ENCODE peak calls at places on chromosome 16, in six cellular contexts. One of them, this sample, is unnamed.

GRCh38 chr16:66874079-66874775 is 6.1 kb upstream of the PDP2 start:
- DNase-seq in breast epithelium: no peak
- DNase-seq in endothelial cell: no peak
- DNase-seq in astrocyte of the spinal cord: peak; percentile 67
- DNase-seq in C1 segment of cervical spinal cord: no peak
- DNase-seq in body of pancreas: no peak
- DNase-seq in this sample: no peak

GRCh38 chr16:78285437-78285917 is 186.0 kb downstream of the WWOX start:
- DNase-seq in body of pancreas: no peak
- DNase-seq in breast epithelium: no peak
- DNase-seq in endothelial cell: no peak
- DNase-seq in astrocyte of the spinal cord: no peak
- DNase-seq in C1 segment of cervical spinal cord: no peak
- DNase-seq in this sample: no peak

GRCh38 chr16:10676284-10676683 is 18.4 kb downstream of the TEKT5 start:
- DNase-seq in breast epithelium: no peak
- DNase-seq in astrocyte of the spinal cord: no peak
- DNase-seq in body of pancreas: no peak
- DNase-seq in C1 segment of cervical spinal cord: no peak
- DNase-seq in endothelial cell: no peak
- DNase-seq in this sample: no peak

GRCh38 chr16:69494993-69495392 is 70.6 kb downstream of the CYB5B start:
- DNase-seq in body of pancreas: no peak
- DNase-seq in astrocyte of the spinal cord: no peak
- DNase-seq in C1 segment of cervical spinal cord: no peak
- DNase-seq in breast epithelium: no peak
- DNase-seq in endothelial cell: peak; percentile 43
- DNase-seq in this sample: no peak

GRCh38 chr16:50526796-50527195 is 21.4 kb upstream of the NKD1 start:
- DNase-seq in body of pancreas: no peak
- DNase-seq in C1 segment of cervical spinal cord: no peak
- DNase-seq in endothelial cell: no peak
- DNase-seq in astrocyte of the spinal cord: no peak
- DNase-seq in breast epithelium: no peak
- DNase-seq in this sample: no peak

GRCh38 chr16:30395155-30395991 is at the start of gene ZNF48:
- DNase-seq in endothelial cell: peak; percentile 80
- DNase-seq in C1 segment of cervical spinal cord: peak; percentile 84
- DNase-seq in body of pancreas: peak; percentile 93
- DNase-seq in breast epithelium: peak; percentile 80
- DNase-seq in astrocyte of the spinal cord: peak; percentile 91
- DNase-seq in this sample: peak; percentile 75

GRCh38 chr16:64122177-64122576 is 999.7 kb downstream of the CDH11 start:
- DNase-seq in astrocyte of the spinal cord: peak; percentile 8
- DNase-seq in breast epithelium: no peak
- DNase-seq in body of pancreas: no peak
- DNase-seq in C1 segment of cervical spinal cord: no peak
- DNase-seq in endothelial cell: no peak
- DNase-seq in this sample: no peak

GRCh38 chr16:10219742-10220141 is 37.5 kb upstream of the GRIN2A start:
- DNase-seq in endothelial cell: no peak
- DNase-seq in breast epithelium: no peak
- DNase-seq in astrocyte of the spinal cord: no peak
- DNase-seq in body of pancreas: no peak
- DNase-seq in C1 segment of cervical spinal cord: no peak
- DNase-seq in this sample: no peak

GRCh38 chr16:31382485-31383161 is 10.5 kb upstream of the ITGAD start:
- DNase-seq in breast epithelium: peak; percentile 67
- DNase-seq in astrocyte of the spinal cord: no peak
- DNase-seq in C1 segment of cervical spinal cord: peak; percentile 8
- DNase-seq in endothelial cell: peak; percentile 86
- DNase-seq in body of pancreas: peak; percentile 83
- DNase-seq in this sample: no peak

GRCh38 chr16:27364493-27365141 is 37.4 kb upstream of the IL21R start:
- DNase-seq in C1 segment of cervical spinal cord: no peak
- DNase-seq in breast epithelium: no peak
- DNase-seq in endothelial cell: no peak
- DNase-seq in body of pancreas: peak; percentile 66
- DNase-seq in astrocyte of the spinal cord: no peak
- DNase-seq in this sample: no peak